ENCODE peak calls at places on chromosomes 1 and 21, in six cellular contexts. One of them, this sample, is unnamed.

GRCh38 chr1:28553229-28553930 is 495 bp downstream of the TRNAU1AP start:
- DNase-seq in H9: no peak
- DNase-seq in IMR-90: peak; percentile 51
- DNase-seq in trophoblast cell: peak; percentile 35
- DNase-seq in neuronal stem cell: no peak
- DNase-seq in H1: no peak
- DNase-seq in this sample: peak; percentile 58

GRCh38 chr1:31249854-31250253 is 10.2 kb upstream of the NKAIN1 start:
- DNase-seq in H9: no peak
- DNase-seq in IMR-90: no peak
- DNase-seq in trophoblast cell: no peak
- DNase-seq in neuronal stem cell: no peak
- DNase-seq in H1: no peak
- DNase-seq in this sample: no peak

GRCh38 chr1:116826818-116827606 is 72.8 kb downstream of the CD2 start:
- DNase-seq in H9: no peak
- DNase-seq in IMR-90: peak; percentile 7
- DNase-seq in trophoblast cell: peak; percentile 65
- DNase-seq in neuronal stem cell: no peak
- DNase-seq in H1: no peak
- DNase-seq in this sample: peak; percentile 68

GRCh38 chr1:56397811-56398231 is 181.5 kb downstream of the PLPP3 start:
- DNase-seq in H9: no peak
- DNase-seq in IMR-90: peak; percentile 30
- DNase-seq in trophoblast cell: peak; percentile 93
- DNase-seq in neuronal stem cell: no peak
- DNase-seq in H1: no peak
- DNase-seq in this sample: peak; percentile 66

GRCh38 chr1:11245248-11245647 is 17.1 kb downstream of the MTOR start:
- DNase-seq in H9: no peak
- DNase-seq in IMR-90: no peak
- DNase-seq in trophoblast cell: no peak
- DNase-seq in neuronal stem cell: no peak
- DNase-seq in H1: no peak
- DNase-seq in this sample: no peak

GRCh38 chr1:239421810-239422209 is 35.4 kb downstream of the CHRM3 start:
- DNase-seq in H9: no peak
- DNase-seq in IMR-90: no peak
- DNase-seq in trophoblast cell: no peak
- DNase-seq in neuronal stem cell: no peak
- DNase-seq in H1: no peak
- DNase-seq in this sample: no peak

GRCh38 chr1:17094664-17095063 is 24.6 kb downstream of the PADI2 start:
- DNase-seq in H9: no peak
- DNase-seq in IMR-90: peak; percentile 34
- DNase-seq in trophoblast cell: no peak
- DNase-seq in neuronal stem cell: no peak
- DNase-seq in H1: no peak
- DNase-seq in this sample: peak; percentile 19

GRCh38 chr1:184836934-184837698 is 82.5 kb upstream of the EDEM3 start:
- DNase-seq in H9: no peak
- DNase-seq in IMR-90: no peak
- DNase-seq in trophoblast cell: no peak
- DNase-seq in neuronal stem cell: no peak
- DNase-seq in H1: no peak
- DNase-seq in this sample: no peak

GRCh38 chr1:117605164-117605810 is 561 bp upstream of the TENT5C start:
- DNase-seq in H9: no peak
- DNase-seq in IMR-90: no peak
- DNase-seq in trophoblast cell: peak; percentile 70
- DNase-seq in neuronal stem cell: no peak
- DNase-seq in H1: no peak
- DNase-seq in this sample: no peak

GRCh38 chr1:28915036-28915895 is 897 bp downstream of the EPB41 start:
- DNase-seq in H9: peak; percentile 56
- DNase-seq in IMR-90: peak; percentile 41
- DNase-seq in trophoblast cell: peak; percentile 39
- DNase-seq in neuronal stem cell: peak; percentile 45
- DNase-seq in H1: no peak
- DNase-seq in this sample: peak; percentile 52

GRCh38 chr1:2625311-2625710 is 7.5 kb downstream of the MMEL1 start:
- DNase-seq in H9: no peak
- DNase-seq in IMR-90: no peak
- DNase-seq in trophoblast cell: no peak
- DNase-seq in neuronal stem cell: no peak
- DNase-seq in H1: no peak
- DNase-seq in this sample: no peak

GRCh38 chr1:159932296-159933285 is 7.3 kb upstream of the TAGLN2 start:
- DNase-seq in H9: no peak
- DNase-seq in IMR-90: peak; percentile 26
- DNase-seq in trophoblast cell: peak; percentile 48
- DNase-seq in neuronal stem cell: no peak
- DNase-seq in H1: no peak
- DNase-seq in this sample: no peak

GRCh38 chr1:44405041-44405803 is at the start of gene RNF220:
- DNase-seq in H9: peak; percentile 82
- DNase-seq in IMR-90: peak; percentile 52
- DNase-seq in trophoblast cell: peak; percentile 50
- DNase-seq in neuronal stem cell: peak; percentile 78
- DNase-seq in H1: no peak
- DNase-seq in this sample: peak; percentile 83

GRCh38 chr1:174968750-174969244 is 30.9 kb upstream of the CACYBP start:
- DNase-seq in H9: no peak
- DNase-seq in IMR-90: peak; percentile 57
- DNase-seq in trophoblast cell: peak; percentile 24
- DNase-seq in neuronal stem cell: no peak
- DNase-seq in H1: no peak
- DNase-seq in this sample: peak; percentile 69

GRCh38 chr1:192399161-192399560 is 82.4 kb downstream of the RGS21 start:
- DNase-seq in H9: no peak
- DNase-seq in IMR-90: no peak
- DNase-seq in trophoblast cell: no peak
- DNase-seq in neuronal stem cell: no peak
- DNase-seq in H1: no peak
- DNase-seq in this sample: no peak

GRCh38 chr1:237296861-237297260 is 254.9 kb downstream of the RYR2 start:
- DNase-seq in H9: no peak
- DNase-seq in IMR-90: no peak
- DNase-seq in trophoblast cell: no peak
- DNase-seq in neuronal stem cell: no peak
- DNase-seq in H1: no peak
- DNase-seq in this sample: no peak

GRCh38 chr1:117210831-117211261 is at the start of gene VTCN1:
- DNase-seq in H9: no peak
- DNase-seq in IMR-90: no peak
- DNase-seq in trophoblast cell: peak; percentile 94
- DNase-seq in neuronal stem cell: no peak
- DNase-seq in H1: no peak
- DNase-seq in this sample: no peak

GRCh38 chr21:44874497-44875331 is 1.2 kb upstream of the PTTG1IP start:
- DNase-seq in H9: no peak
- DNase-seq in IMR-90: no peak
- DNase-seq in trophoblast cell: peak; percentile 36
- DNase-seq in neuronal stem cell: no peak
- DNase-seq in H1: no peak
- DNase-seq in this sample: no peak

GRCh38 chr1:178908358-178908757 is 37.5 kb upstream of the ANGPTL1 start:
- DNase-seq in H9: no peak
- DNase-seq in IMR-90: peak; percentile 58
- DNase-seq in trophoblast cell: no peak
- DNase-seq in neuronal stem cell: no peak
- DNase-seq in H1: no peak
- DNase-seq in this sample: no peak

GRCh38 chr1:27726173-27726793 is 522 bp downstream of the FAM76A start:
- DNase-seq in H9: peak; percentile 72
- DNase-seq in IMR-90: peak; percentile 20
- DNase-seq in trophoblast cell: peak; percentile 30
- DNase-seq in neuronal stem cell: no peak
- DNase-seq in H1: no peak
- DNase-seq in this sample: peak; percentile 61

GRCh38 chr1:218171302-218171893 is 113.7 kb upstream of the RRP15 start:
- DNase-seq in H9: no peak
- DNase-seq in IMR-90: peak; percentile 49
- DNase-seq in trophoblast cell: peak; percentile 72
- DNase-seq in neuronal stem cell: peak; percentile 32
- DNase-seq in H1: no peak
- DNase-seq in this sample: peak; percentile 52

GRCh38 chr21:39472211-39472610 is 20.4 kb downstream of the SH3BGR start:
- DNase-seq in H9: no peak
- DNase-seq in IMR-90: no peak
- DNase-seq in trophoblast cell: no peak
- DNase-seq in neuronal stem cell: no peak
- DNase-seq in H1: no peak
- DNase-seq in this sample: no peak

GRCh38 chr1:56644941-56645662 is at the start of gene PRKAA2:
- DNase-seq in H9: peak; percentile 65
- DNase-seq in IMR-90: peak; percentile 12
- DNase-seq in trophoblast cell: peak; percentile 53
- DNase-seq in neuronal stem cell: peak; percentile 69
- DNase-seq in H1: no peak
- DNase-seq in this sample: peak; percentile 56

GRCh38 chr1:96080925-96081324 is 640.7 kb upstream of the PTBP2 start:
- DNase-seq in H9: no peak
- DNase-seq in IMR-90: peak; percentile 16
- DNase-seq in trophoblast cell: peak; percentile 7
- DNase-seq in neuronal stem cell: no peak
- DNase-seq in H1: no peak
- DNase-seq in this sample: peak; percentile 11

GRCh38 chr1:232868793-232869491 is 63.7 kb downstream of the MAP10 start:
- DNase-seq in H9: no peak
- DNase-seq in IMR-90: peak; percentile 83
- DNase-seq in trophoblast cell: peak; percentile 76
- DNase-seq in neuronal stem cell: no peak
- DNase-seq in H1: no peak
- DNase-seq in this sample: peak; percentile 73

GRCh38 chr1:83029916-83030315 is 969.0 kb downstream of the TTLL7 start:
- DNase-seq in H9: no peak
- DNase-seq in IMR-90: no peak
- DNase-seq in trophoblast cell: no peak
- DNase-seq in neuronal stem cell: no peak
- DNase-seq in H1: no peak
- DNase-seq in this sample: peak; percentile 68

GRCh38 chr1:58584082-58584895 is 7.2 kb upstream of the TACSTD2 start:
- DNase-seq in H9: no peak
- DNase-seq in IMR-90: peak; percentile 96
- DNase-seq in trophoblast cell: no peak
- DNase-seq in neuronal stem cell: no peak
- DNase-seq in H1: no peak
- DNase-seq in this sample: peak; percentile 93

GRCh38 chr1:236913371-236914037 is 90.7 kb downstream of the MT1HL1 start:
- DNase-seq in H9: no peak
- DNase-seq in IMR-90: peak; percentile 44
- DNase-seq in trophoblast cell: no peak
- DNase-seq in neuronal stem cell: no peak
- DNase-seq in H1: no peak
- DNase-seq in this sample: no peak

GRCh38 chr1:6185151-6185550 is 5.0 kb upstream of the CHD5 start:
- DNase-seq in H9: no peak
- DNase-seq in IMR-90: peak; percentile 82
- DNase-seq in trophoblast cell: peak; percentile 87
- DNase-seq in neuronal stem cell: no peak
- DNase-seq in H1: no peak
- DNase-seq in this sample: peak; percentile 21

GRCh38 chr1:77955709-77956108 is 23.2 kb downstream of the FUBP1 start:
- DNase-seq in H9: no peak
- DNase-seq in IMR-90: no peak
- DNase-seq in trophoblast cell: no peak
- DNase-seq in neuronal stem cell: no peak
- DNase-seq in H1: no peak
- DNase-seq in this sample: no peak

GRCh38 chr1:233994112-233994511 is 89.6 kb downstream of the SLC35F3 start:
- DNase-seq in H9: no peak
- DNase-seq in IMR-90: no peak
- DNase-seq in trophoblast cell: no peak
- DNase-seq in neuronal stem cell: no peak
- DNase-seq in H1: no peak
- DNase-seq in this sample: no peak

GRCh38 chr1:192632641-192633532 is 3.1 kb upstream of the RGS13 start:
- DNase-seq in H9: no peak
- DNase-seq in IMR-90: no peak
- DNase-seq in trophoblast cell: no peak
- DNase-seq in neuronal stem cell: peak; percentile 37
- DNase-seq in H1: no peak
- DNase-seq in this sample: no peak

GRCh38 chr1:81453345-81453703 is 347.4 kb upstream of the ADGRL2 start:
- DNase-seq in H9: no peak
- DNase-seq in IMR-90: no peak
- DNase-seq in trophoblast cell: no peak
- DNase-seq in neuronal stem cell: no peak
- DNase-seq in H1: no peak
- DNase-seq in this sample: no peak

GRCh38 chr1:85976806-85977205 is 179.8 kb downstream of the COL24A1 start:
- DNase-seq in H9: no peak
- DNase-seq in IMR-90: no peak
- DNase-seq in trophoblast cell: no peak
- DNase-seq in neuronal stem cell: no peak
- DNase-seq in H1: no peak
- DNase-seq in this sample: no peak
- H4K91ac ChIP-seq in H9: no peak overlapping the region
- H4K91ac ChIP-seq in IMR-90: no peak overlapping the region
- H4K91ac ChIP-seq in trophoblast cell: no peak overlapping the region
- H4K91ac ChIP-seq in neuronal stem cell: no peak overlapping the region
- H4K91ac ChIP-seq in H1: no peak overlapping the region
- H4K91ac ChIP-seq in this sample: no peak overlapping the region

GRCh38 chr1:23407036-23407630 is 17.4 kb downstream of the TCEA3 start:
- DNase-seq in H9: no peak
- DNase-seq in IMR-90: no peak
- DNase-seq in trophoblast cell: no peak
- DNase-seq in neuronal stem cell: no peak
- DNase-seq in H1: no peak
- DNase-seq in this sample: no peak
- H3K14ac ChIP-seq in H9: no peak overlapping the region
- H3K14ac ChIP-seq in IMR-90: peak overlapping the region; percentile 14
- H3K14ac ChIP-seq in trophoblast cell: no peak overlapping the region
- H3K14ac ChIP-seq in neuronal stem cell: no peak overlapping the region
- H3K14ac ChIP-seq in H1: no peak overlapping the region
- H3K14ac ChIP-seq in this sample: no peak overlapping the region

DNA sequence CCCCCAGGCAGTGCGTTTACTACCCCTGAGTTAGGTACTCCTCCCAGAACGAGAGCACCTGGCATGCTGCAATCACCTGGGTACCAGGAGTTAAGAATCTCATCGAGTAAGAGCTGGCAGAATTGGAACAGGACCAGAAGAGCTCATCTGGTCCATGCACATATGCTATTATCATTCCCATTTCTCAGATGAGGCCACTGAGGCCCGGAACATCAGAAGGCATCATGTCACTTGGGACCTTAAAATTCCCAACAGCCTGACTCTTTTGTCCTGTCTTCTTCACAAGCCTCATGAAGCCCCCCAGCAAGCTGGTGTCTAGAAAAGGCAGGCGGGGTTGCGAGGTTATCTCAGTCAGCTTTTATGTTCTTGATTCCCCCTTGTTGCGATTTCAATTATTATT is 13.9 kb upstream of the IFFO2 start:
- DNase-seq in H9: no peak
- DNase-seq in IMR-90: no peak
- DNase-seq in trophoblast cell: no peak
- DNase-seq in neuronal stem cell: no peak
- DNase-seq in H1: no peak
- DNase-seq in this sample: no peak
- H4K91ac ChIP-seq in H9: no peak overlapping the region
- H4K91ac ChIP-seq in IMR-90: no peak overlapping the region
- H4K91ac ChIP-seq in trophoblast cell: no peak overlapping the region
- H4K91ac ChIP-seq in neuronal stem cell: no peak overlapping the region
- H4K91ac ChIP-seq in H1: no peak overlapping the region
- H4K91ac ChIP-seq in this sample: no peak overlapping the region

GRCh38 chr1:8137406-8138244 is 111.5 kb upstream of the ERRFI1 start:
- DNase-seq in H9: no peak
- DNase-seq in IMR-90: peak; percentile 97
- DNase-seq in trophoblast cell: peak; percentile 72
- DNase-seq in neuronal stem cell: no peak
- DNase-seq in H1: no peak
- DNase-seq in this sample: peak; percentile 93
- H3K14ac ChIP-seq in H9: no peak overlapping the region
- H3K14ac ChIP-seq in IMR-90: peak overlapping the region; percentile 77
- H3K14ac ChIP-seq in trophoblast cell: peak overlapping the region; percentile 60
- H3K14ac ChIP-seq in neuronal stem cell: no peak overlapping the region
- H3K14ac ChIP-seq in H1: no peak overlapping the region
- H3K14ac ChIP-seq in this sample: no peak overlapping the region

This sample was measured in mesenchymal stem cell.